ENCODE peak calls at places on chromosomes 11 and 22, in eight cellular contexts. One of them, this sample, is unnamed.

GRCh38 chr11:119691701-119692546 is 37.1 kb downstream of the NECTIN1 start:
- DNase-seq in body of pancreas: no peak
- DNase-seq in NB4: no peak
- DNase-seq in OCI-LY7: no peak
- DNase-seq in GM23338: no peak
- DNase-seq in left ventricle myocardium inferior: no peak
- DNase-seq in astrocyte of the spinal cord: no peak
- DNase-seq in AG10803: no peak
- DNase-seq in this sample: no peak

GRCh38 chr11:76159303-76159937 is 46.9 kb downstream of the WNT11 start:
- DNase-seq in body of pancreas: no peak
- DNase-seq in NB4: no peak
- DNase-seq in OCI-LY7: no peak
- DNase-seq in GM23338: no peak
- DNase-seq in left ventricle myocardium inferior: no peak
- DNase-seq in astrocyte of the spinal cord: no peak
- DNase-seq in AG10803: no peak
- DNase-seq in this sample: no peak

GRCh38 chr11:30585067-30585891 is 874 bp downstream of the MPPED2 start:
- DNase-seq in body of pancreas: peak; percentile 35
- DNase-seq in NB4: no peak
- DNase-seq in OCI-LY7: no peak
- DNase-seq in GM23338: peak; percentile 72
- DNase-seq in left ventricle myocardium inferior: peak; percentile 37
- DNase-seq in astrocyte of the spinal cord: no peak
- DNase-seq in AG10803: no peak
- DNase-seq in this sample: no peak

GRCh38 chr22:44393066-44393465 is 80.3 kb upstream of the SHISAL1 start:
- DNase-seq in body of pancreas: no peak
- DNase-seq in NB4: no peak
- DNase-seq in OCI-LY7: no peak
- DNase-seq in GM23338: no peak
- DNase-seq in left ventricle myocardium inferior: peak; percentile 6
- DNase-seq in astrocyte of the spinal cord: no peak
- DNase-seq in AG10803: no peak
- DNase-seq in this sample: peak; percentile 71

GRCh38 chr11:26551186-26551801 is 20.8 kb downstream of the MUC15 start:
- DNase-seq in body of pancreas: no peak
- DNase-seq in NB4: no peak
- DNase-seq in OCI-LY7: no peak
- DNase-seq in GM23338: no peak
- DNase-seq in left ventricle myocardium inferior: no peak
- DNase-seq in astrocyte of the spinal cord: peak; percentile 16
- DNase-seq in AG10803: peak; percentile 40
- DNase-seq in this sample: no peak

GRCh38 chr11:102177974-102178631 is 67.9 kb downstream of the YAP1 start:
- DNase-seq in body of pancreas: peak; percentile 11
- DNase-seq in NB4: peak; percentile 79
- DNase-seq in OCI-LY7: no peak
- DNase-seq in GM23338: no peak
- DNase-seq in left ventricle myocardium inferior: no peak
- DNase-seq in astrocyte of the spinal cord: peak; percentile 90
- DNase-seq in AG10803: peak; percentile 87
- DNase-seq in this sample: no peak

GRCh38 chr11:35364101-35364780 is 55.1 kb downstream of the SLC1A2 start:
- DNase-seq in body of pancreas: peak; percentile 86
- DNase-seq in NB4: no peak
- DNase-seq in OCI-LY7: no peak
- DNase-seq in GM23338: no peak
- DNase-seq in left ventricle myocardium inferior: peak; percentile 41
- DNase-seq in astrocyte of the spinal cord: peak; percentile 90
- DNase-seq in AG10803: peak; percentile 96
- DNase-seq in this sample: peak; percentile 88

GRCh38 chr11:72309074-72309598 is 65.2 kb upstream of the PHOX2A start:
- DNase-seq in body of pancreas: no peak
- DNase-seq in NB4: no peak
- DNase-seq in OCI-LY7: no peak
- DNase-seq in GM23338: no peak
- DNase-seq in left ventricle myocardium inferior: no peak
- DNase-seq in astrocyte of the spinal cord: no peak
- DNase-seq in AG10803: no peak
- DNase-seq in this sample: no peak

GRCh38 chr11:92266821-92267220 is 42.2 kb downstream of the FAT3 start:
- DNase-seq in body of pancreas: no peak
- DNase-seq in NB4: no peak
- DNase-seq in OCI-LY7: no peak
- DNase-seq in GM23338: no peak
- DNase-seq in left ventricle myocardium inferior: no peak
- DNase-seq in astrocyte of the spinal cord: no peak
- DNase-seq in AG10803: no peak
- DNase-seq in this sample: no peak

GRCh38 chr11:115919341-115920086 is 415.3 kb upstream of the CADM1 start:
- DNase-seq in body of pancreas: peak; percentile 33
- DNase-seq in NB4: peak; percentile 14
- DNase-seq in OCI-LY7: no peak
- DNase-seq in GM23338: no peak
- DNase-seq in left ventricle myocardium inferior: no peak
- DNase-seq in astrocyte of the spinal cord: peak; percentile 15
- DNase-seq in AG10803: no peak
- DNase-seq in this sample: no peak

GRCh38 chr11:12693485-12694181 is 19.4 kb downstream of the TEAD1 start:
- DNase-seq in body of pancreas: peak; percentile 62
- DNase-seq in NB4: peak; percentile 50
- DNase-seq in OCI-LY7: peak; percentile 22
- DNase-seq in GM23338: no peak
- DNase-seq in left ventricle myocardium inferior: peak; percentile 33
- DNase-seq in astrocyte of the spinal cord: peak; percentile 99
- DNase-seq in AG10803: peak; percentile 98
- DNase-seq in this sample: no peak

GRCh38 chr22:42769574-42770447 is 49.1 kb upstream of the A4GALT start:
- DNase-seq in body of pancreas: peak; percentile 82
- DNase-seq in NB4: peak; percentile 63
- DNase-seq in OCI-LY7: peak; percentile 74
- DNase-seq in GM23338: no peak
- DNase-seq in left ventricle myocardium inferior: peak; percentile 66
- DNase-seq in astrocyte of the spinal cord: peak; percentile 82
- DNase-seq in AG10803: peak; percentile 79
- DNase-seq in this sample: no peak

DNA sequence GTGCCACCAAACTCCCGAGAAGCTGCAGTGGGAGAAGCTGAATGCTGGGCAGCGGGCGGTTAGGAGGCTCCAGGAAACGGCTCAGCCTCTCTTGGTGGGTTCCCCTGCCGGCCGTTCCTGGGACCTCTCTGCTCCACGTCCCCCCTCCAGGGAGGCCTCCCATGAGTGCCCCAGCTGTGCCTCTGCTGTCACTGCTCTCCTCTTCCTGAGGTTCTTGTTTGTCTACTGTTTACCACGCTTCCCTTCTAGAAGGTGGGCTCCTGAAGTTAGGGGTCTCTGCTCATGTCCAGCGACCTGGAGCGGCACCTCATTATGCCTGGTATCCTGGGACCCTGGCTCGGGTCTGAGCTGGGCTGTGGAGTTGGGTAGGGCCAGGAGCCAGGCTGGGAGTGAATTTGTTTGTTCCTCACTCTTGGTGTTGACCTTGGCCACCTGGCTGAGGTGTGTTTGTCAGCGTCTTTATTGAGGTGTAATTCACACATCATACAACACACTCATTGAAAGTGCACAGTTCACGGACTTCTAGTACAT is 37.8 kb upstream of the GRAMD4 start:
- DNase-seq in body of pancreas: no peak
- DNase-seq in NB4: no peak
- DNase-seq in OCI-LY7: no peak
- DNase-seq in GM23338: no peak
- DNase-seq in left ventricle myocardium inferior: peak; percentile 10
- DNase-seq in astrocyte of the spinal cord: no peak
- DNase-seq in AG10803: no peak
- DNase-seq in this sample: no peak
- TF ChIP-seq CTCF in body of pancreas: no peak
- TF ChIP-seq CTCF in NB4: no peak
- TF ChIP-seq CTCF in OCI-LY7: peak; percentile 12
- TF ChIP-seq CTCF in GM23338: no peak
- TF ChIP-seq CTCF in left ventricle myocardium inferior: no peak
- TF ChIP-seq CTCF in astrocyte of the spinal cord: no peak
- TF ChIP-seq CTCF in AG10803: no peak
- TF ChIP-seq CTCF in this sample: no peak

GRCh38 chr11:70483077-70483861 is 84.9 kb downstream of the CTTN start:
- DNase-seq in body of pancreas: peak; percentile 14
- DNase-seq in NB4: peak; percentile 79
- DNase-seq in OCI-LY7: peak; percentile 25
- DNase-seq in GM23338: peak; percentile 43
- DNase-seq in left ventricle myocardium inferior: peak; percentile 45
- DNase-seq in astrocyte of the spinal cord: peak; percentile 75
- DNase-seq in AG10803: peak; percentile 13
- DNase-seq in this sample: no peak
- TF ChIP-seq CTCF in body of pancreas: no peak
- TF ChIP-seq CTCF in NB4: peak; percentile 69
- TF ChIP-seq CTCF in OCI-LY7: peak; percentile 55
- TF ChIP-seq CTCF in GM23338: peak; percentile 36
- TF ChIP-seq CTCF in left ventricle myocardium inferior: peak; percentile 63
- TF ChIP-seq CTCF in astrocyte of the spinal cord: peak; percentile 66
- TF ChIP-seq CTCF in AG10803: peak; percentile 22
- TF ChIP-seq CTCF in this sample: peak; percentile 27

GRCh38 chr11:131025421-131026126 is 109.3 kb upstream of the SNX19 start:
- DNase-seq in body of pancreas: no peak
- DNase-seq in NB4: no peak
- DNase-seq in OCI-LY7: no peak
- DNase-seq in GM23338: no peak
- DNase-seq in left ventricle myocardium inferior: no peak
- DNase-seq in astrocyte of the spinal cord: no peak
- DNase-seq in AG10803: no peak
- DNase-seq in this sample: no peak
- TF ChIP-seq CTCF in body of pancreas: no peak
- TF ChIP-seq CTCF in NB4: no peak
- TF ChIP-seq CTCF in OCI-LY7: no peak
- TF ChIP-seq CTCF in GM23338: no peak
- TF ChIP-seq CTCF in left ventricle myocardium inferior: no peak
- TF ChIP-seq CTCF in astrocyte of the spinal cord: no peak
- TF ChIP-seq CTCF in AG10803: no peak
- TF ChIP-seq CTCF in this sample: no peak

GRCh38 chr11:95835768-95836488 is 45.6 kb downstream of the CEP57 start:
- DNase-seq in body of pancreas: peak; percentile 69
- DNase-seq in NB4: peak; percentile 75
- DNase-seq in OCI-LY7: peak; percentile 51
- DNase-seq in GM23338: peak; percentile 87
- DNase-seq in left ventricle myocardium inferior: peak; percentile 22
- DNase-seq in astrocyte of the spinal cord: peak; percentile 95
- DNase-seq in AG10803: peak; percentile 92
- DNase-seq in this sample: peak; percentile 86
- TF ChIP-seq CTCF in body of pancreas: peak; percentile 80
- TF ChIP-seq CTCF in NB4: peak; percentile 93
- TF ChIP-seq CTCF in OCI-LY7: peak; percentile 88
- TF ChIP-seq CTCF in GM23338: peak; percentile 97
- TF ChIP-seq CTCF in left ventricle myocardium inferior: peak; percentile 88
- TF ChIP-seq CTCF in astrocyte of the spinal cord: peak; percentile 87
- TF ChIP-seq CTCF in AG10803: peak; percentile 94
- TF ChIP-seq CTCF in this sample: peak; percentile 91

GRCh38 chr22:28105396-28105795 is 186.3 kb upstream of the PITPNB start:
- DNase-seq in body of pancreas: no peak
- DNase-seq in NB4: peak; percentile 33
- DNase-seq in OCI-LY7: no peak
- DNase-seq in GM23338: no peak
- DNase-seq in left ventricle myocardium inferior: no peak
- DNase-seq in astrocyte of the spinal cord: no peak
- DNase-seq in AG10803: no peak
- DNase-seq in this sample: no peak
- TF ChIP-seq CTCF in body of pancreas: no peak
- TF ChIP-seq CTCF in NB4: no peak
- TF ChIP-seq CTCF in OCI-LY7: no peak
- TF ChIP-seq CTCF in GM23338: no peak
- TF ChIP-seq CTCF in left ventricle myocardium inferior: no peak
- TF ChIP-seq CTCF in astrocyte of the spinal cord: no peak
- TF ChIP-seq CTCF in AG10803: no peak
- TF ChIP-seq CTCF in this sample: no peak

GRCh38 chr22:36546092-36546804 is 17.3 kb upstream of the EIF3D start:
- DNase-seq in body of pancreas: peak; percentile 48
- DNase-seq in NB4: peak; percentile 87
- DNase-seq in OCI-LY7: peak; percentile 67
- DNase-seq in GM23338: peak; percentile 92
- DNase-seq in left ventricle myocardium inferior: peak; percentile 24
- DNase-seq in astrocyte of the spinal cord: peak; percentile 47
- DNase-seq in AG10803: peak; percentile 42
- DNase-seq in this sample: no peak
- TF ChIP-seq CTCF in body of pancreas: peak; percentile 61
- TF ChIP-seq CTCF in NB4: peak; percentile 57
- TF ChIP-seq CTCF in OCI-LY7: peak; percentile 80
- TF ChIP-seq CTCF in GM23338: peak; percentile 60
- TF ChIP-seq CTCF in left ventricle myocardium inferior: peak; percentile 65
- TF ChIP-seq CTCF in astrocyte of the spinal cord: peak; percentile 62
- TF ChIP-seq CTCF in AG10803: peak; percentile 67
- TF ChIP-seq CTCF in this sample: peak; percentile 88

GRCh38 chr22:20086101-20086599 is 6.1 kb downstream of the DGCR8 start:
- DNase-seq in body of pancreas: no peak
- DNase-seq in NB4: no peak
- DNase-seq in OCI-LY7: no peak
- DNase-seq in GM23338: no peak
- DNase-seq in left ventricle myocardium inferior: no peak
- DNase-seq in astrocyte of the spinal cord: no peak
- DNase-seq in AG10803: no peak
- DNase-seq in this sample: no peak

GRCh38 chr22:20083891-20084546 is 4.0 kb downstream of the DGCR8 start:
- DNase-seq in body of pancreas: no peak
- DNase-seq in NB4: no peak
- DNase-seq in OCI-LY7: no peak
- DNase-seq in GM23338: no peak
- DNase-seq in left ventricle myocardium inferior: no peak
- DNase-seq in astrocyte of the spinal cord: no peak
- DNase-seq in AG10803: no peak
- DNase-seq in this sample: no peak

GRCh38 chr22:20083157-20083890 is 3.3 kb downstream of the DGCR8 start:
- DNase-seq in body of pancreas: no peak
- DNase-seq in NB4: no peak
- DNase-seq in OCI-LY7: no peak
- DNase-seq in GM23338: no peak
- DNase-seq in left ventricle myocardium inferior: no peak
- DNase-seq in astrocyte of the spinal cord: no peak
- DNase-seq in AG10803: no peak
- DNase-seq in this sample: no peak

GRCh38 chr22:20085651-20086050 is 5.6 kb downstream of the DGCR8 start:
- DNase-seq in body of pancreas: no peak
- DNase-seq in NB4: no peak
- DNase-seq in OCI-LY7: no peak
- DNase-seq in GM23338: no peak
- DNase-seq in left ventricle myocardium inferior: no peak
- DNase-seq in astrocyte of the spinal cord: no peak
- DNase-seq in AG10803: no peak
- DNase-seq in this sample: no peak

GRCh38 chr22:20084547-20085413 is 4.7 kb downstream of the DGCR8 start:
- DNase-seq in body of pancreas: no peak
- DNase-seq in NB4: peak; percentile 45
- DNase-seq in OCI-LY7: peak; percentile 41
- DNase-seq in GM23338: peak; percentile 89
- DNase-seq in left ventricle myocardium inferior: no peak
- DNase-seq in astrocyte of the spinal cord: no peak
- DNase-seq in AG10803: no peak
- DNase-seq in this sample: no peak
- TF ChIP-seq CTCF in body of pancreas: peak; percentile 8
- TF ChIP-seq CTCF in NB4: peak; percentile 38
- TF ChIP-seq CTCF in OCI-LY7: peak; percentile 78
- TF ChIP-seq CTCF in GM23338: peak; percentile 66
- TF ChIP-seq CTCF in left ventricle myocardium inferior: peak; percentile 45
- TF ChIP-seq CTCF in astrocyte of the spinal cord: peak; percentile 40
- TF ChIP-seq CTCF in AG10803: peak; percentile 37
- TF ChIP-seq CTCF in this sample: peak; percentile 41